ENCODE peak calls at places on chromosomes 2 and 18, in nine cellular contexts. One of them, this sample, is unnamed.

GRCh38 chr2:121527009-121527682 is 3.5 kb upstream of the RNU4ATAC start:
- DNase-seq in right lobe of liver: no peak
- DNase-seq in CD8-positive, alpha-beta memory T cell: no peak
- DNase-seq in SK-N-SH: no peak
- DNase-seq in fibroblast of mammary gland: peak
- DNase-seq in fibroblast of lung: peak
- DNase-seq in HCT116: no peak
- DNase-seq in MG63: no peak
- DNase-seq in GM23338: no peak
- DNase-seq in this sample: no peak

GRCh38 chr2:126656311-126657145 is 570 bp downstream of the GYPC start:
- DNase-seq in right lobe of liver: no peak
- DNase-seq in CD8-positive, alpha-beta memory T cell: peak
- DNase-seq in SK-N-SH: no peak
- DNase-seq in fibroblast of mammary gland: peak
- DNase-seq in fibroblast of lung: peak
- DNase-seq in HCT116: no peak
- DNase-seq in MG63: peak
- DNase-seq in GM23338: peak
- DNase-seq in this sample: no peak

GRCh38 chr2:1742680-1743395 is 1.5 kb downstream of the PXDN start:
- DNase-seq in right lobe of liver: peak
- DNase-seq in CD8-positive, alpha-beta memory T cell: no peak
- DNase-seq in SK-N-SH: peak
- DNase-seq in fibroblast of mammary gland: peak
- DNase-seq in fibroblast of lung: peak
- DNase-seq in HCT116: no peak
- DNase-seq in MG63: peak
- DNase-seq in GM23338: peak
- DNase-seq in this sample: no peak

GRCh38 chr2:10447300-10448207 is 573 bp downstream of the ODC1 start:
- DNase-seq in right lobe of liver: peak
- DNase-seq in CD8-positive, alpha-beta memory T cell: no peak
- DNase-seq in SK-N-SH: peak
- DNase-seq in fibroblast of mammary gland: peak
- DNase-seq in fibroblast of lung: peak
- DNase-seq in HCT116: no peak
- DNase-seq in MG63: no peak
- DNase-seq in GM23338: peak
- DNase-seq in this sample: peak

GRCh38 chr2:203714112-203714511 is 7.7 kb downstream of the CD28 start:
- DNase-seq in right lobe of liver: peak
- DNase-seq in CD8-positive, alpha-beta memory T cell: no peak
- DNase-seq in SK-N-SH: no peak
- DNase-seq in fibroblast of mammary gland: no peak
- DNase-seq in fibroblast of lung: no peak
- DNase-seq in HCT116: no peak
- DNase-seq in MG63: no peak
- DNase-seq in GM23338: no peak
- DNase-seq in this sample: no peak

GRCh38 chr2:192628017-192628416 is 433.3 kb upstream of the TMEFF2 start:
- DNase-seq in right lobe of liver: no peak
- DNase-seq in CD8-positive, alpha-beta memory T cell: no peak
- DNase-seq in SK-N-SH: no peak
- DNase-seq in fibroblast of mammary gland: no peak
- DNase-seq in fibroblast of lung: no peak
- DNase-seq in HCT116: no peak
- DNase-seq in MG63: no peak
- DNase-seq in GM23338: no peak
- DNase-seq in this sample: no peak

GRCh38 chr2:67256892-67257291 is 140.2 kb upstream of the ETAA1 start:
- DNase-seq in right lobe of liver: no peak
- DNase-seq in CD8-positive, alpha-beta memory T cell: no peak
- DNase-seq in SK-N-SH: no peak
- DNase-seq in fibroblast of mammary gland: peak
- DNase-seq in fibroblast of lung: peak
- DNase-seq in HCT116: no peak
- DNase-seq in MG63: no peak
- DNase-seq in GM23338: no peak
- DNase-seq in this sample: no peak

GRCh38 chr18:47970664-47971523 is 40.4 kb upstream of the SMAD2 start:
- DNase-seq in right lobe of liver: no peak
- DNase-seq in CD8-positive, alpha-beta memory T cell: no peak
- DNase-seq in SK-N-SH: no peak
- DNase-seq in fibroblast of mammary gland: no peak
- DNase-seq in fibroblast of lung: no peak
- DNase-seq in HCT116: no peak
- DNase-seq in MG63: no peak
- DNase-seq in GM23338: no peak
- DNase-seq in this sample: no peak

GRCh38 chr2:55012648-55013484 is 37.4 kb downstream of the RTN4 start:
- DNase-seq in right lobe of liver: no peak
- DNase-seq in CD8-positive, alpha-beta memory T cell: no peak
- DNase-seq in SK-N-SH: no peak
- DNase-seq in fibroblast of mammary gland: no peak
- DNase-seq in fibroblast of lung: no peak
- DNase-seq in HCT116: no peak
- DNase-seq in MG63: no peak
- DNase-seq in GM23338: no peak
- DNase-seq in this sample: no peak

GRCh38 chr2:230219419-230220331 is at the start of gene SP110:
- DNase-seq in right lobe of liver: peak
- DNase-seq in CD8-positive, alpha-beta memory T cell: peak
- DNase-seq in SK-N-SH: peak
- DNase-seq in fibroblast of mammary gland: peak
- DNase-seq in fibroblast of lung: peak
- DNase-seq in HCT116: peak
- DNase-seq in MG63: peak
- DNase-seq in GM23338: peak
- DNase-seq in this sample: peak

GRCh38 chr2:128646091-128646490 is 327.4 kb upstream of the HS6ST1 start:
- DNase-seq in right lobe of liver: peak
- DNase-seq in CD8-positive, alpha-beta memory T cell: no peak
- DNase-seq in SK-N-SH: no peak
- DNase-seq in fibroblast of mammary gland: no peak
- DNase-seq in fibroblast of lung: no peak
- DNase-seq in HCT116: no peak
- DNase-seq in MG63: no peak
- DNase-seq in GM23338: no peak
- DNase-seq in this sample: no peak

GRCh38 chr2:177217247-177217843 is 4.8 kb downstream of the HNRNPA3 start:
- DNase-seq in right lobe of liver: no peak
- DNase-seq in CD8-positive, alpha-beta memory T cell: no peak
- DNase-seq in SK-N-SH: no peak
- DNase-seq in fibroblast of mammary gland: no peak
- DNase-seq in fibroblast of lung: no peak
- DNase-seq in HCT116: no peak
- DNase-seq in MG63: no peak
- DNase-seq in GM23338: no peak
- DNase-seq in this sample: no peak

DNA sequence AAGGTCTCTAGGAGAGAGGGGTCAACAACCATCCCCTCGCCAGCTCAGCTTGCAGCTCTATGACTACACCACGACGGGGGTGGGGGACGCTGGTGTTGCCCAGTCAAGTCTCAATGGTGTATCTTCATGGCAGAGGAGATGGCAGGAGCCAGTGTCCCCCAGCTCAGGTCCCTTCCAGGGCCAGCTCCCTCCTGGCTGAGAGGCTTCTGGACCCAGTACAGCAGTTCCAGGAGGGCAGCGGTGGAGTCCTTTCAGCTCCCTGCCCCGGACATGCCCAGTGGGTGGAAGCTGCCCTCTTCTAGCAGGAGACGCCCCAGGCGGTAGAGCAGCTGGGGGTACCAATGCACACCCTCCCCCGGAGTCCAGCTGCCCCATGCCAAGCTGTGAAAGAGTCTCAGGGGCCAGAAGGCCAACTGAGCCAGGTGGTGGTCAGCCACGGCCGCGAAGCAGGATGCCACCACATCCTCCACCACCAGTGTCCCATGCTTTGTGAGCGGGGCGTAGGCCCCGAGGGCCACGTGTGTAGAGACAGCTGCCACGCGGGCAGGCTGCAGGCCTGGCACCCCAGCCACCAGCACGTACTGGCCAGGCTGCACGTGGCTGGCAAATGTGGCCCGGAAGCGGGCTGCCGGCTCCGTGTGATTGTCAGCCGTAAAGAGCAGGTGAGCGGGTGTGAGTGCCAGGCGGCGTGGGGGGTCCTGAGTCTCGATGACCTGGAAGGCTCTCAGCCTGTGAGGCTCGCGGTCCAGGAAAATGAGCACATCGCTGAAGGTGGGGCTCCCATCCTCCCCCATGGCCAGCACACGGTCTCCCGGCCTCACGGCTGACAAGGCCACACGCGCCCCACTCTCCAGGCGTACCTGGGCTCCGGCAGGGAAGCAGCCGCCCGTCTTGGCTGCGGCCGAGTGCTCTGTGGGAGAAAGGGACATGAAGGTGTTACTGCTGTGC is 5.5 kb downstream of the IHH start:
- DNase-seq in right lobe of liver: no peak
- DNase-seq in CD8-positive, alpha-beta memory T cell: no peak
- DNase-seq in SK-N-SH: no peak
- DNase-seq in fibroblast of mammary gland: no peak
- DNase-seq in fibroblast of lung: no peak
- DNase-seq in HCT116: no peak
- DNase-seq in MG63: no peak
- DNase-seq in GM23338: no peak
- DNase-seq in this sample: no peak
- H3K4me3 ChIP-seq in right lobe of liver: no peak
- H3K4me3 ChIP-seq in CD8-positive, alpha-beta memory T cell: no peak
- H3K4me3 ChIP-seq in SK-N-SH: no peak
- H3K4me3 ChIP-seq in fibroblast of mammary gland: no peak
- H3K4me3 ChIP-seq in fibroblast of lung: no peak
- H3K4me3 ChIP-seq in HCT116: no peak
- H3K4me3 ChIP-seq in MG63: no peak
- H3K4me3 ChIP-seq in GM23338: no peak
- H3K4me3 ChIP-seq in this sample: no peak

GRCh38 chr2:152335851-152336102 is 803 bp downstream of the FMNL2 start:
- DNase-seq in right lobe of liver: peak
- DNase-seq in CD8-positive, alpha-beta memory T cell: no peak
- DNase-seq in SK-N-SH: peak
- DNase-seq in fibroblast of mammary gland: no peak
- DNase-seq in fibroblast of lung: no peak
- DNase-seq in HCT116: no peak
- DNase-seq in MG63: no peak
- DNase-seq in GM23338: no peak
- DNase-seq in this sample: no peak
- H3K4me3 ChIP-seq in right lobe of liver: peak
- H3K4me3 ChIP-seq in CD8-positive, alpha-beta memory T cell: no peak
- H3K4me3 ChIP-seq in SK-N-SH: peak
- H3K4me3 ChIP-seq in fibroblast of mammary gland: peak
- H3K4me3 ChIP-seq in fibroblast of lung: peak
- H3K4me3 ChIP-seq in HCT116: peak
- H3K4me3 ChIP-seq in MG63: peak
- H3K4me3 ChIP-seq in GM23338: peak
- H3K4me3 ChIP-seq in this sample: peak

DNA sequence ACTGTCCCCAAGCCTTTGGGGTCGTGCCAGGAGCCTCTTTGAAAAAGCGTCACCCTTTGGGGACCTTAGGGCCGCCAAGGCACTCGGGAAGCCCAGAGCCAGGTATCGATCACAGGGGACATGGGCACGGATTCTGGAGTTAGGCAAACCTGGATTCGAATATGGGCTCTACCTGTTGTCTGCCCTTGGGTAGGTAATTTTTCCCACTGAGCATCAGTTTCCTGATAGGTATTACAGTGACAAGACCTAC is 9.3 kb downstream of the TMEM198 start:
- DNase-seq in right lobe of liver: no peak
- DNase-seq in CD8-positive, alpha-beta memory T cell: no peak
- DNase-seq in SK-N-SH: no peak
- DNase-seq in fibroblast of mammary gland: no peak
- DNase-seq in fibroblast of lung: no peak
- DNase-seq in HCT116: no peak
- DNase-seq in MG63: no peak
- DNase-seq in GM23338: no peak
- DNase-seq in this sample: no peak
- H3K4me3 ChIP-seq in right lobe of liver: peak
- H3K4me3 ChIP-seq in CD8-positive, alpha-beta memory T cell: peak
- H3K4me3 ChIP-seq in SK-N-SH: peak
- H3K4me3 ChIP-seq in fibroblast of mammary gland: no peak
- H3K4me3 ChIP-seq in fibroblast of lung: no peak
- H3K4me3 ChIP-seq in HCT116: no peak
- H3K4me3 ChIP-seq in MG63: peak
- H3K4me3 ChIP-seq in GM23338: peak
- H3K4me3 ChIP-seq in this sample: peak

DNA sequence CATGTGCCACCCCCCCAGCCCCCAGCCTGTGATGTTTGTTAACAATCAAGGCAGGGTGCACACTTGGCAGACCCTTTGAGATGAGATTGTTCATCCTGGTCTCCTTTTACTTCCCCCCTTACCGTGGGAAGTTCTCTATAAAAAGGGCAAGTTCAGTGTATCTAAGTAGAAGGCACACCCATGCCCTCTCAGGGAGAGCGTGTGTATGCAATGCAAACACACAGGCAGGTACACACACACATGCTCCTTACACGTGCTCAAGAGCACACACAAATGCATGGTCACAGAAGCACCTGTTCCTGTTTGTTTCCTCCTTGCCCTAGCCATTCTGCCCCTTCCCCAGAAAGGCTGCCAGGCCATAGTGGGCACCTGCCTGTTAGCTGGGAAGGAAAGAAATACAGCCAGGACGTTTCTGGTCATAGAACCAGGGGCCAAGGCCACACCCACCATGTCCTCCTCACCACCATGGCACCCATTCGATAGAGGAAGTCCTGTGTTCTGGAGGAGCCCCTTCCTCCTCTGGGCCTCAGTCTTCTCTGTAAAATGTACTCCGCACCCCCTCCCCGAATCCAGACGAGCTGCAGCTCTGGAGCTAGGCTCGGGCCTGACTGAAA is 3.1 kb downstream of the ATOH8 start:
- DNase-seq in right lobe of liver: no peak
- DNase-seq in CD8-positive, alpha-beta memory T cell: no peak
- DNase-seq in SK-N-SH: no peak
- DNase-seq in fibroblast of mammary gland: no peak
- DNase-seq in fibroblast of lung: no peak
- DNase-seq in HCT116: no peak
- DNase-seq in MG63: no peak
- DNase-seq in GM23338: no peak
- DNase-seq in this sample: no peak
- H3K4me3 ChIP-seq in right lobe of liver: peak
- H3K4me3 ChIP-seq in CD8-positive, alpha-beta memory T cell: no peak
- H3K4me3 ChIP-seq in SK-N-SH: peak
- H3K4me3 ChIP-seq in fibroblast of mammary gland: no peak
- H3K4me3 ChIP-seq in fibroblast of lung: no peak
- H3K4me3 ChIP-seq in HCT116: no peak
- H3K4me3 ChIP-seq in MG63: peak
- H3K4me3 ChIP-seq in GM23338: no peak
- H3K4me3 ChIP-seq in this sample: no peak